ENCODE peak calls at places on chromosomes 2 and 18, in five cellular contexts. Y is GM13976, V is activated T-cell treated with anti-CD3 and anti-CD28 coated beads for 48 hours, D is D341Med, I is AML-193. O is an unnamed sample.
A peak's percentile ranks its signal among the peaks of the same experiment; 100 is the strongest.

GRCh38 chr2:136301012-136301411 is 183.1 kb upstream of the CXCR4 start:
- DNase-seq in I (no peak), V (no peak), Y (no peak), D (no peak), O (no peak)

GRCh38 chr18:12307871-12308385 is at the start of gene TUBB6:
- DNase-seq in I (no peak), Y (peak; percentile 94), D (peak; percentile 99), V (peak; percentile 50), O (no peak)

GRCh38 chr18:39742015-39742466 is 2176.4 kb upstream of the CELF4 start:
- DNase-seq in Y (no peak), D (no peak), I (no peak), V (no peak), O (no peak)

GRCh38 chr2:234156326-234156725 is 105.8 kb downstream of the SPP2 start:
- DNase-seq in D (no peak), I (no peak), Y (no peak), V (no peak), O (no peak)

GRCh38 chr18:68215931-68216330 is 499.0 kb downstream of the TMX3 start:
- DNase-seq in D (no peak), Y (no peak), V (no peak), I (no peak), O (no peak)

GRCh38 chr2:18339326-18339725 is 221.1 kb downstream of the RDH14 start:
- DNase-seq in V (no peak), D (no peak), Y (no peak), I (no peak), O (no peak)

GRCh38 chr2:234879671-234880455 is 72.0 kb upstream of the SH3BP4 start:
- DNase-seq in D (no peak), V (no peak), I (no peak), Y (no peak), O (no peak)

GRCh38 chr2:144711546-144712276 is 191.8 kb upstream of the ZEB2 start:
- DNase-seq in I (no peak), D (no peak), Y (no peak), V (no peak), O (no peak)